ENCODE peak calls at places on chromosomes 4 and X, in four cellular contexts. X, E, W and A are unnamed samples.

GRCh38 chr4:107060388-107060787 is 24.3 kb upstream of the DKK2 start:
- DNase-seq in X (no peak), E (no peak), W (no peak), A (no peak)

GRCh38 chrX:132463411-132463810 is 25.4 kb downstream of the MBNL3 start:
- DNase-seq in X (no peak), E (no peak), W (no peak), A (no peak)

GRCh38 chrX:68238568-68238967 is 194.7 kb downstream of the OPHN1 start:
- DNase-seq in X (no peak), E (no peak), W (no peak), A (no peak)

GRCh38 chr4:77433102-77433733 is 172.4 kb upstream of the CXCL13 start:
- DNase-seq in X (no peak), E (no peak), W (no peak), A (no peak)

GRCh38 chrX:55452825-55453124 is 848 bp downstream of the MAGEH1 start:
- DNase-seq in X (no peak), E (no peak), W (no peak), A (no peak)

GRCh38 chrX:46444011-46444410 is 101.2 kb downstream of the ZNF674 start:
- DNase-seq in X (no peak), E (no peak), W (no peak), A (no peak)

GRCh38 chr4:150986085-150986484 is 29.0 kb downstream of the LRBA start:
- DNase-seq in X (no peak), E (no peak), W (no peak), A (no peak)

GRCh38 chr4:4849106-4849505 is 10.4 kb upstream of the MSX1 start:
- DNase-seq in X (no peak), E (no peak), W (peak), A (no peak)

GRCh38 chrX:7083468-7084396 is 63.8 kb upstream of the STS start:
- DNase-seq in X (no peak), E (no peak), W (no peak), A (peak)

GRCh38 chr4:6105311-6105911 is 87.2 kb upstream of the C4orf50 start:
- DNase-seq in X (no peak), E (no peak), W (no peak), A (no peak)

GRCh38 chr4:39626913-39627312 is 11.8 kb downstream of the SMIM14 start:
- DNase-seq in X (no peak), E (no peak), W (no peak), A (no peak)

GRCh38 chrX:150421816-150422215 is 58.7 kb downstream of the MAMLD1 start:
- DNase-seq in X (no peak), E (no peak), W (peak), A (no peak)

GRCh38 chr4:112523764-112524505 is 8.0 kb upstream of the NEUROG2 start:
- DNase-seq in X (peak), E (no peak), W (no peak), A (no peak)

GRCh38 chrX:68724531-68725020 is 77.1 kb downstream of the STARD8 start:
- DNase-seq in X (no peak), E (no peak), W (no peak), A (no peak)

GRCh38 chrX:150036181-150036580 is 97.9 kb upstream of the EOLA2 start:
- DNase-seq in X (no peak), E (no peak), W (no peak), A (no peak)

GRCh38 chrX:139554991-139555675 is 24.6 kb downstream of the F9 start:
- DNase-seq in X (no peak), E (no peak), W (no peak), A (no peak)

GRCh38 chr4:68267433-68267944 is 22.0 kb upstream of the TMPRSS11B start:
- DNase-seq in X (no peak), E (no peak), W (no peak), A (no peak)

GRCh38 chr4:113411496-113411938 is 350.0 kb downstream of the CAMK2D start:
- DNase-seq in X (no peak), E (peak), W (no peak), A (no peak)

GRCh38 chrX:23661671-23662070 is 5.6 kb upstream of the PRDX4 start:
- DNase-seq in X (no peak), E (no peak), W (no peak), A (no peak)

GRCh38 chr4:5957091-5957490 is 61.1 kb downstream of the C4orf50 start:
- DNase-seq in X (no peak), E (no peak), W (no peak), A (no peak)

GRCh38 chr4:176902710-176903323 is 110.1 kb upstream of the VEGFC start:
- DNase-seq in X (no peak), E (no peak), W (no peak), A (no peak)

GRCh38 chr4:87574996-87575395 is 33.3 kb upstream of the DSPP start:
- DNase-seq in X (no peak), E (no peak), W (no peak), A (no peak)

GRCh38 chr4:40800064-40800463 is 50.3 kb downstream of the NSUN7 start:
- DNase-seq in X (no peak), E (no peak), W (no peak), A (no peak)

GRCh38 chr4:172786039-172786792 is 382.4 kb upstream of the GALNT7 start:
- DNase-seq in X (no peak), E (no peak), W (no peak), A (no peak)

GRCh38 chr4:144667500-144667899 is 21.5 kb downstream of the HHIP start:
- DNase-seq in X (no peak), E (no peak), W (no peak), A (no peak)

GRCh38 chr4:38935391-38936073 is 67.9 kb downstream of the FAM114A1 start:
- DNase-seq in X (no peak), E (no peak), W (no peak), A (no peak)

GRCh38 chrX:12791253-12792228 is at the start of gene PRPS2:
- DNase-seq in X (peak), E (peak), W (peak), A (peak)

GRCh38 chr4:124478518-124478917 is 234.0 kb downstream of the ANKRD50 start:
- DNase-seq in X (no peak), E (no peak), W (no peak), A (no peak)

GRCh38 chr4:101597204-101597603 is 193.3 kb upstream of the BANK1 start:
- DNase-seq in X (no peak), E (no peak), W (no peak), A (no peak)

GRCh38 chr4:47530801-47531200 is 45.7 kb downstream of the ATP10D start:
- DNase-seq in X (no peak), E (no peak), W (no peak), A (no peak)

GRCh38 chr4:145545538-145546224 is 64.0 kb downstream of the SMAD1 start:
- DNase-seq in X (no peak), E (peak), W (no peak), A (no peak)

GRCh38 chr4:25656031-25656430 is 380 bp downstream of the SLC34A2 start:
- DNase-seq in X (no peak), E (no peak), W (no peak), A (no peak)